ENCODE peak calls at places on chromosome 1, in five cellular contexts. C is fibroblast of lung, H is WTC11, M is lower leg skin, O is omental fat pad. I is an unnamed sample.

GRCh38 chr1:145979746-145980435 is 15.4 kb downstream of the POLR3GL start:
- DNase-seq in C (no peak), H (no peak), M (peak), O (no peak), I (no peak)

GRCh38 chr1:91402023-91402422 is 2.6 kb downstream of the HFM1 start:
- DNase-seq in C (peak), H (no peak), M (no peak), O (no peak), I (peak)

GRCh38 chr1:94629259-94630181 is 88.0 kb upstream of the F3 start:
- DNase-seq in C (no peak), H (no peak), M (peak), O (no peak), I (no peak)

GRCh38 chr1:162536511-162536910 is 25.0 kb upstream of the UAP1 start:
- DNase-seq in C (peak), H (no peak), M (no peak), O (no peak), I (peak)

GRCh38 chr1:187759934-187760333 is 931.2 kb downstream of the PLA2G4A start:
- DNase-seq in C (peak), H (no peak), M (no peak), O (no peak), I (no peak)

GRCh38 chr1:191572479-191572878 is 585.8 kb upstream of the RGS18 start:
- DNase-seq in C (no peak), H (no peak), M (no peak), O (no peak), I (no peak)

GRCh38 chr1:64743954-64744491 is 852 bp upstream of the RAVER2 start:
- DNase-seq in C (no peak), H (no peak), M (no peak), O (no peak), I (no peak)

GRCh38 chr1:67675800-67676199 is 9.2 kb upstream of the GADD45A start:
- DNase-seq in C (no peak), H (no peak), M (no peak), O (no peak), I (no peak)

GRCh38 chr1:26582836-26583460 is 53.4 kb downstream of the RPS6KA1 start:
- DNase-seq in C (peak), H (no peak), M (no peak), O (peak), I (no peak)

GRCh38 chr1:29506678-29507225 is 270.4 kb downstream of the PTPRU start:
- DNase-seq in C (no peak), H (no peak), M (peak), O (no peak), I (no peak)

GRCh38 chr1:36602189-36602588 is 119.5 kb upstream of the CSF3R start:
- DNase-seq in C (no peak), H (no peak), M (no peak), O (no peak), I (no peak)

GRCh38 chr1:194535369-194535768 is 1349.0 kb upstream of the B3GALT2 start:
- DNase-seq in C (peak), H (peak), M (peak), O (no peak), I (no peak)

GRCh38 chr1:44608141-44608540 is 66.1 kb downstream of the TMEM53 start:
- DNase-seq in C (no peak), H (no peak), M (no peak), O (no peak), I (no peak)
- TF ChIP-seq CTCF in C (peak), H (peak), M (no peak), O (no peak), I (no peak)

GRCh38 chr1:183306317-183307042 is 111.7 kb downstream of the NMNAT2 start:
- DNase-seq in C (no peak), H (no peak), M (no peak), O (no peak), I (peak)
- TF ChIP-seq CTCF in C (peak), H (peak), M (no peak), O (no peak), I (peak)

GRCh38 chr1:18045654-18046053 is 61.9 kb upstream of the IGSF21 start:
- DNase-seq in C (no peak), H (no peak), M (no peak), O (no peak), I (no peak)

GRCh38 chr1:18041107-18041506 is 66.5 kb upstream of the IGSF21 start:
- DNase-seq in C (no peak), H (no peak), M (no peak), O (no peak), I (no peak)

GRCh38 chr1:18038051-18038450 is 69.5 kb upstream of the IGSF21 start:
- DNase-seq in C (no peak), H (no peak), M (no peak), O (no peak), I (no peak)

GRCh38 chr1:18045206-18045605 is 62.4 kb upstream of the IGSF21 start:
- DNase-seq in C (no peak), H (no peak), M (no peak), O (no peak), I (no peak)

GRCh38 chr1:18041685-18042355 is 65.8 kb upstream of the IGSF21 start:
- DNase-seq in C (no peak), H (peak), M (no peak), O (no peak), I (no peak)
- TF ChIP-seq CTCF in C (no peak), H (no peak), M (no peak), O (no peak), I (no peak)

GRCh38 chr1:211259596-211260126 is 495 bp downstream of the RCOR3 start:
- DNase-seq in C (no peak), H (no peak), M (peak), O (no peak), I (peak)

GRCh38 chr1:211258310-211258755 is 833 bp upstream of the RCOR3 start:
- DNase-seq in C (peak), H (peak), M (peak), O (no peak), I (peak)

GRCh38 chr1:211257831-211258225 is 1.3 kb upstream of the RCOR3 start:
- DNase-seq in C (peak), H (no peak), M (no peak), O (no peak), I (no peak)

GRCh38 chr1:211260161-211261107 is 1.3 kb downstream of the RCOR3 start:
- DNase-seq in C (peak), H (peak), M (peak), O (peak), I (peak)

GRCh38 chr1:211258756-211259595 is at the start of gene RCOR3:
- DNase-seq in C (peak), H (peak), M (peak), O (peak), I (peak)
- TF ChIP-seq CTCF in C (peak), H (peak), M (peak), O (no peak), I (peak)

GRCh38 chr1:160748182-160748876 is 9.3 kb downstream of the SLAMF7 start:
- DNase-seq in C (peak), H (no peak), M (no peak), O (no peak), I (peak)
- TF ChIP-seq CTCF in C (no peak), H (no peak), M (no peak), O (no peak), I (no peak)

DNA sequence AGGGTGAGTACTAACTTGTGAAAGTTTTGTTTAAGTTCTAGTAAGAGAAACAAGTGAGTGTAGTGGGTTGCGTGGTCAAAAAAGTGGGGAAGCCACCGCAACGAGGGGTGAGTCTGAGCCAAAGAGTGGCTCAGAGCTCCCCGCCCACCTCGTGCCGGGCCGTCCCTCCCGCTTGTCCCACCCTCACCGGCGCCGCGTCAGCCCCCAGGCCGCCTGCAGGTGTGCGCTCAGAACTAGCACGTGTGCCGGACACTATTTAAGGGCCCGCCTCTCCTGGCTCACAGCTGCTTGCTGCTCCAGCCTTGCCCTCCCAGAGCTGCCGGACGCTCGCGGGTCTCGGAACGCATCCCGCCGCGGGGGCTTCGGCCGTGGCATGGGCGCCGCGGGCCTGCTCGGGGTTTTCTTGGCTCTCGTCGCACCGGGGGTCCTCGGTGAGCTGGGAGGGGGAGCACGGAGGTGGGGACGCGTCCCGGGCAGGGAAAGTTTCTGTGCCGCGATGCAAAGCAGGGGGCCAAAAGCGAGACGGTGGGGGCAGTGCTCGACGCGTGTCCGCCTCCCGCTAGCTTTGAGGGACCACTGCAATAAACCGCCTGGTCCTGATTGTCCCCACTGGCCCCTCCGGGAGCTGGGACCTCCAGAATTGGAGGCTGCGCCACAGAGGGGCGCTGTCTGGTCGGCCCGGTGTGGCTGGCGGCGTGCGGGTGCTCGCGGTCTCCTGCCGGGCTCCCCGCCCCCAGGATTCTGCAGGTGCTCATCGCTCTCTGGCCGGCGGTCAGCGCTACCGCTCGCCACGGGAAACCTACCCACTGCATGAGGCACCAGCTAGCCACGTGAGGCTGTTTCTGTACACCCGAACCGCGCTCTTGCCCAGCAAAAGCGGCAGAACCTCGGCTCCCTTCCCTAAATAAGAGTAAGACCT is at the start of gene CR2:
- DNase-seq in C (peak), H (peak), M (no peak), O (no peak), I (peak)
- TF ChIP-seq CTCF in C (peak), H (no peak), M (no peak), O (no peak), I (peak)

DNA sequence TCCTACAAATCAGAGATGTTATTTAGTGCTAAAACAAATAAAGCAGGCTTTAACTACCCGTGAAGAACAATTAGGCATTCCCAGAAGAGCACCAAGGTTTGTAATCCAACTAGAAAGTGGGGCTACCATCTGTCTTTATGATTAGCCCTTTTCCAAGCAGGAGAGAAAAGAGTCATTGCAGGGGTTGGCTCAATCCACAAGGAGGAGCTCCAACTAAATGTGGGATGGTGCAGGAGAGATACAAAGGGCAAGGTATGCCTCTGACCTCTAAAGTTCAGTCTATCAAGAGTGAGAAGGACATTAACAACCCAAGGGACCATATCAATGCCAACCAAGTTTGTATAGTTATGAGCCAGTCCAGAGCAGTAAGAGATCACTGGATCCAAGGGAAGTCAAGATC is 382.7 kb upstream of the DUSP10 start:
- DNase-seq in C (no peak), H (no peak), M (no peak), O (no peak), I (no peak)
- TF ChIP-seq CTCF in C (peak), H (peak), M (no peak), O (no peak), I (no peak)

GRCh38 chr1:33617451-33617850 is 145.0 kb downstream of the ZSCAN20 start:
- DNase-seq in C (no peak), H (no peak), M (no peak), O (no peak), I (no peak)
- TF ChIP-seq CTCF in C (no peak), H (no peak), M (no peak), O (no peak), I (no peak)

GRCh38 chr1:23177438-23178380 is 9.1 kb upstream of the LUZP1 start:
- DNase-seq in C (peak), H (peak), M (peak), O (no peak), I (peak)
- TF ChIP-seq CTCF in C (no peak), H (no peak), M (no peak), O (no peak), I (no peak)

DNA sequence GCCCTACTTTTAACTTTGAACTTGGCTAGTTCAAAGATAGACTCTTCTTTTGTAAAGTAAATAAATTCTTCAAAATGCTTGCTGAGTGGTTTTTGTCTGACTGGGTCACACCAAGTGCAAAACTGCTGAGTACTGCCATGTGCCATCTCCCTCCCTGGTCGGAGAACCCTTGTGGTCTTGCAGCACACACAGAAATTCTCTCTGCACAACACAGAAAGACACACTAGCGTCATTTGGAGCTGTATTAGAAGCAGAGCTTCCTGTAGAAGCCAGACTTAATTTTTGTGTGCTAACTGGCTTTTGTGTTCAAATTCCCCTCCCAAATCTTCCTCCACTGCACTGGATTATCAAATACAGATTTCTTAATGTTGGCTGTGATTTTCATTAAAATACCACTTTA is 2.5 kb downstream of the PSMB4 start:
- DNase-seq in C (no peak), H (no peak), M (no peak), O (no peak), I (no peak)
- TF ChIP-seq CTCF in C (no peak), H (no peak), M (no peak), O (no peak), I (no peak)